ENCODE peak calls at places on chromosomes 7 and 10, in seven cellular contexts. M is upper lobe of left lung, W is IMR-90, H is H1, R is transverse colon, V is adrenal gland, E is K562. Z is an unnamed sample.

GRCh38 chr7:100722480-100723212 is 2.4 kb downstream of the EPO start:
- DNase-seq in M (peak; percentile 50), W (no peak), H (no peak), R (no peak), V (no peak), E (no peak), Z (peak; percentile 64)

GRCh38 chr10:19572056-19572455 is 244.2 kb upstream of the PLXDC2 start:
- DNase-seq in M (no peak), W (no peak), H (no peak), R (no peak), V (no peak), E (no peak), Z (no peak)

GRCh38 chr10:58807631-58808024 is 295.0 kb downstream of the BICC1 start:
- DNase-seq in M (no peak), W (peak; percentile 63), H (no peak), R (no peak), V (no peak), E (no peak), Z (no peak)

GRCh38 chr7:154903083-154903731 is 99.7 kb downstream of the PAXIP1 start:
- DNase-seq in M (no peak), W (no peak), H (no peak), R (no peak), V (no peak), E (no peak), Z (no peak)

GRCh38 chr7:125670926-125671572 is 741.4 kb upstream of the POT1 start:
- DNase-seq in M (no peak), W (no peak), H (no peak), R (no peak), V (no peak), E (peak; percentile 30), Z (no peak)

GRCh38 chr10:98047009-98047741 is 16.8 kb upstream of the CRTAC1 start:
- DNase-seq in M (no peak), W (no peak), H (no peak), R (no peak), V (peak; percentile 54), E (no peak), Z (no peak)

GRCh38 chr10:113091921-113092320 is 141.9 kb downstream of the TCF7L2 start:
- DNase-seq in M (no peak), W (no peak), H (no peak), R (peak; percentile 42), V (peak; percentile 44), E (no peak), Z (peak; percentile 28)

GRCh38 chr7:111560773-111561658 is 1.3 kb downstream of the IMMP2L start:
- DNase-seq in M (no peak), W (peak; percentile 50), H (no peak), R (no peak), V (no peak), E (no peak), Z (no peak)

GRCh38 chr7:121001932-121002754 is 13.6 kb downstream of the CPED1 start:
- DNase-seq in M (no peak), W (no peak), H (no peak), R (no peak), V (no peak), E (no peak), Z (no peak)

GRCh38 chr10:1467450-1467849 is 269.9 kb downstream of the ADARB2 start:
- DNase-seq in M (no peak), W (no peak), H (no peak), R (no peak), V (no peak), E (no peak), Z (no peak)

GRCh38 chr7:67866054-67866453 is 869.4 kb downstream of the TYW1 start:
- DNase-seq in M (no peak), W (no peak), H (no peak), R (no peak), V (no peak), E (no peak), Z (no peak)

GRCh38 chr10:73817826-73818225 is 6.4 kb upstream of the NDST2 start:
- DNase-seq in M (no peak), W (no peak), H (no peak), R (no peak), V (no peak), E (no peak), Z (no peak)

GRCh38 chr10:96767611-96768010 is 47.3 kb upstream of the PIK3AP1 start:
- DNase-seq in M (no peak), W (no peak), H (no peak), R (no peak), V (no peak), E (no peak), Z (no peak)

GRCh38 chr10:101901340-101901739 is 57.7 kb upstream of the KCNIP2 start:
- DNase-seq in M (no peak), W (no peak), H (no peak), R (no peak), V (no peak), E (no peak), Z (no peak)

GRCh38 chr7:28239823-28240204 is 59.2 kb upstream of the JAZF1 start:
- DNase-seq in M (peak; percentile 71), W (no peak), H (no peak), R (no peak), V (no peak), E (no peak), Z (no peak)

GRCh38 chr7:102912742-102913141 is at the start of gene LRRC17:
- DNase-seq in M (no peak), W (peak; percentile 97), H (no peak), R (no peak), V (no peak), E (no peak), Z (no peak)

GRCh38 chr7:104627516-104627915 is 299.1 kb downstream of the LHFPL3 start:
- DNase-seq in M (no peak), W (peak; percentile 9), H (no peak), R (no peak), V (no peak), E (no peak), Z (no peak)

GRCh38 chr7:7151285-7151684 is 31.1 kb upstream of the C1GALT1 start:
- DNase-seq in M (no peak), W (no peak), H (no peak), R (no peak), V (no peak), E (no peak), Z (no peak)

GRCh38 chr10:131781076-131781475 is 119.7 kb upstream of the PPP2R2D start:
- DNase-seq in M (no peak), W (no peak), H (no peak), R (no peak), V (no peak), E (no peak), Z (no peak)

GRCh38 chr7:138865843-138866242 is 67.8 kb upstream of the ATP6V0A4 start:
- DNase-seq in M (no peak), W (no peak), H (no peak), R (no peak), V (peak; percentile 18), E (peak; percentile 40), Z (no peak)

GRCh38 chr7:65239707-65240352 is 133.8 kb upstream of the ZNF92 start:
- DNase-seq in M (peak; percentile 92), W (no peak), H (peak; percentile 36), R (no peak), V (peak; percentile 59), E (no peak), Z (no peak)

DNA sequence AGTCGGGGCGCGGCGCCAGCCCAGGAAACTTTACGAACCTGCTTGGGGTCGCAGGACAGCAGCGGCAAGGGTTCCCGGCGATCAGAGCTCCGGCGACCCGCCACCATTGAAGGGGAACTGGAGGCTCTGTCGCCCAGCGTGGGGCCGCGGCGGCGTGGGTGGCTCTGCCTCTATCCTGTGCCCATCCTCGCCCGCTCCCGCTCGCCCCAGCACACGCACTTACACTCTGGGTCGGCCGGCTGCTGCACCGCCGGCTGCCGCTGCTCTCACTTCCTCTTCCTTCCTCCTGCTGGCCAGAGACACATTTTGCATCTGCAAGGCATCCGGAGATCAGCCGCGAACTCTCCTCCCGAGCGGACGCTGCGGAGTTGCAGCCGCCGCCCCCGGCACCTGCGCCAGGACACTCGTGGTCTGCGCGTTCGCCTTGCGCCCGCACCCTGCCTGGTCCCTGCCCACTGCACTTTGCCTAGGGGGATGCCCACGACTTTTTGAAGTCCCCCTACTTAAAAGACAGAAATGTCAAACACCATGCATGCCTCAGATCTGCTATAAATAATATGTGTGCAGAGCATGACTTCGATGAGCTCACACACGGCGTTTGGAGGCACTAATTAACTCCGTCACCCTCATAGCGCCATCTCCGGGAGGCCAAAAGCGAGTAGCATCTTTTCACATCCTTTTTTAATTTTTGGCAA is at the start of gene ELMO1:
- DNase-seq in M (peak; percentile 94), W (peak; percentile 6), H (peak; percentile 70), R (peak; percentile 84), V (peak; percentile 86), E (peak; percentile 21), Z (peak; percentile 83)
- TF ChIP-seq POLR2A in M (peak; percentile 71), W (no peak), H (no peak), R (peak; percentile 77), V (peak; percentile 50), E (no peak), Z (peak; percentile 81)

DNA sequence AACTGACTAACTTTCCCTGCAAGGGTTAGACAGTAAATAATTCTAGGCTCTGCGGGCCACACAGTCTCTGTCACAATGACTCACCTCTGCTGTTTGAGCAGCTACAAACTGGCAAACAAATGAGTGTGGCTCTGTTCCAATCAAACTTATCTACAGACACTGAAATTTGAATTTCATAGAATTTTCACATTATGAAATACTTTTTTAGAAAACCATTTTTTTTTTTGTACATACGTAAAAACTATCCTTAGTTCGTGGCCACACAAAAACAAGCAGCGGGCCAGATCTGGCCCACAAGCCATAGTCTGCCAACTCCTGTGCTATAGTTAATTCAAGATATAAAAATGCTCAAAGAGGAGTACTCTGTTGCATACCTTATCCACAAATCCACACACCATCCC is 32.6 kb downstream of the PIP4K2A start:
- DNase-seq in M (no peak), W (peak; percentile 74), H (no peak), R (no peak), V (peak; percentile 67), E (no peak), Z (peak; percentile 56)
- H3K4me1 ChIP-seq in M (peaks cover 53% of the 10 kb centered on the region), W (peaks cover 20% of the 10 kb centered on the region), H (peaks cover 29% of the 10 kb centered on the region), R (peaks cover 52% of the 10 kb centered on the region), V (peaks cover 13% of the 10 kb centered on the region), E (peaks cover 32% of the 10 kb centered on the region), Z (peaks cover 20% of the 10 kb centered on the region)

GRCh38 chr10:100621360-100622205 is 85.8 kb downstream of the HIF1AN start:
- DNase-seq in M (peak; percentile 72), W (peak; percentile 7), H (no peak), R (no peak), V (no peak), E (no peak), Z (no peak)

GRCh38 chr10:100618091-100618615 is 82.4 kb downstream of the HIF1AN start:
- DNase-seq in M (no peak), W (no peak), H (no peak), R (no peak), V (no peak), E (no peak), Z (no peak)

GRCh38 chr10:100618856-100619255 is 83.1 kb downstream of the HIF1AN start:
- DNase-seq in M (no peak), W (no peak), H (no peak), R (no peak), V (no peak), E (no peak), Z (no peak)

GRCh38 chr10:100623541-100623940 is 87.8 kb downstream of the HIF1AN start:
- DNase-seq in M (no peak), W (no peak), H (no peak), R (no peak), V (no peak), E (no peak), Z (no peak)

GRCh38 chr10:100620087-100620835 is 84.5 kb downstream of the HIF1AN start:
- DNase-seq in M (no peak), W (no peak), H (no peak), R (no peak), V (no peak), E (no peak), Z (no peak)
- H3K27me3 ChIP-seq in M (no peaks in the 10 kb centered on the region), W (peaks cover 55% of the 10 kb centered on the region), H (no peaks in the 10 kb centered on the region), R (peaks cover 95% of the 10 kb centered on the region), V (peaks cover 36% of the 10 kb centered on the region), E (peaks cover 7% of the 10 kb centered on the region), Z (no peaks in the 10 kb centered on the region)

GRCh38 chr7:108004220-108005142 is 1.5 kb upstream of the LAMB1 start:
- DNase-seq in M (no peak), W (peak; percentile 70), H (no peak), R (no peak), V (no peak), E (no peak), Z (peak; percentile 72)
- TF ChIP-seq POLR2A in M (no peak), W (no peak), H (no peak), R (no peak), V (no peak), E (no peak), Z (peak; percentile 71)